ENCODE peak calls at places on chromosomes 12 and 14, in five cellular contexts. H is lower leg skin, U is uterus, S is IMR-90, K is NB4. A is an unnamed sample.

GRCh38 chr14:76495983-76496382 is 120.0 kb downstream of the ESRRB start:
- DNase-seq in K (no peak), S (no peak), U (no peak), H (no peak), A (no peak)

GRCh38 chr14:100894416-100894815 is 9.1 kb downstream of the RTL1 start:
- DNase-seq in S (no peak), K (no peak), H (peak), U (no peak), A (no peak)

GRCh38 chr12:6355491-6356373 is 13.9 kb upstream of the TNFRSF1A start:
- DNase-seq in K (no peak), U (no peak), H (no peak), S (no peak), A (no peak)

GRCh38 chr14:39435241-39435640 is 3.0 kb upstream of the FBXO33 start:
- DNase-seq in H (no peak), S (no peak), U (no peak), K (no peak), A (no peak)

GRCh38 chr14:65462411-65462810 is 49.9 kb downstream of the FUT8 start:
- DNase-seq in H (no peak), U (no peak), K (peak), S (peak), A (no peak)

GRCh38 chr12:101789171-101789570 is 41.6 kb downstream of the GNPTAB start:
- DNase-seq in H (no peak), K (no peak), U (no peak), S (no peak), A (no peak)

GRCh38 chr12:39499296-39499695 is 56.4 kb upstream of the KIF21A start:
- DNase-seq in U (no peak), K (no peak), H (no peak), S (no peak), A (no peak)

GRCh38 chr14:68085742-68086141 is 266.2 kb downstream of the RAD51B start:
- DNase-seq in H (no peak), S (no peak), K (no peak), U (no peak), A (no peak)

GRCh38 chr12:122336015-122336946 is 70.0 kb upstream of the VPS33A start:
- DNase-seq in H (peak), K (peak), S (peak), U (no peak), A (no peak)

GRCh38 chr12:69534389-69534822 is 50.9 kb upstream of the CCT2 start:
- DNase-seq in U (peak), S (peak), H (no peak), K (peak), A (no peak)

GRCh38 chr12:27780612-27781408 is 774 bp upstream of the MANSC4 start:
- DNase-seq in K (peak), S (peak), U (peak), H (peak), A (no peak)

GRCh38 chr12:22310276-22310675 is 24.2 kb downstream of the ST8SIA1 start:
- DNase-seq in K (no peak), S (no peak), H (no peak), U (no peak), A (no peak)

GRCh38 chr14:73239463-73240241 is 2.3 kb downstream of the PAPLN start:
- DNase-seq in H (peak), K (no peak), U (peak), S (peak), A (peak)

GRCh38 chr14:64636208-64636979 is 67.8 kb upstream of the PLEKHG3 start:
- DNase-seq in S (peak), K (peak), U (peak), H (peak), A (peak)

GRCh38 chr12:96985515-96986362 is 78.7 kb downstream of the NEDD1 start:
- DNase-seq in H (peak), U (no peak), K (peak), S (no peak), A (no peak)

GRCh38 chr12:128797119-128798118 is 26.3 kb downstream of the SLC15A4 start:
- DNase-seq in H (no peak), U (no peak), K (no peak), S (peak), A (no peak)

GRCh38 chr12:131039551-131039950 is 85.8 kb downstream of the ADGRD1 start:
- DNase-seq in H (no peak), S (no peak), K (no peak), U (no peak), A (peak)

GRCh38 chr14:24692382-24693352 is 58.7 kb upstream of the GZMB start:
- DNase-seq in U (no peak), K (peak), S (no peak), H (no peak), A (no peak)

GRCh38 chr14:89270439-89271227 is 146.4 kb downstream of the FOXN3 start:
- DNase-seq in U (no peak), S (no peak), K (no peak), H (no peak), A (no peak)

GRCh38 chr12:104353012-104353981 is 49.8 kb downstream of the EID3 start:
- DNase-seq in K (no peak), U (no peak), H (peak), S (no peak), A (no peak)

GRCh38 chr12:1533205-1533601 is 61.2 kb downstream of the FBXL14 start:
- DNase-seq in K (peak), U (no peak), H (peak), S (no peak), A (no peak)

GRCh38 chr12:108947097-108947496 is 67.2 kb downstream of the DAO start:
- DNase-seq in H (no peak), S (no peak), U (no peak), K (no peak), A (no peak)

GRCh38 chr12:124410354-124411175 is 115.7 kb downstream of the RFLNA start:
- DNase-seq in K (no peak), S (peak), H (no peak), U (no peak), A (no peak)

GRCh38 chr14:68679746-68680467 is 113.0 kb downstream of the ZFP36L1 start:
- DNase-seq in K (no peak), U (no peak), S (no peak), H (no peak), A (peak)

GRCh38 chr12:90984114-90984513 is 20.7 kb downstream of the EPYC start:
- DNase-seq in H (no peak), K (no peak), S (no peak), U (no peak), A (no peak)

GRCh38 chr12:113911971-113912760 is 54.0 kb downstream of the RBM19 start:
- DNase-seq in U (no peak), H (no peak), K (no peak), S (no peak), A (no peak)

GRCh38 chr14:59265808-59266207 is 77.3 kb downstream of the DAAM1 start:
- DNase-seq in S (no peak), H (no peak), U (no peak), K (no peak), A (no peak)

GRCh38 chr12:6961695-6962284 is 8.7 kb downstream of the PHB2 start:
- DNase-seq in K (peak), H (peak), U (peak), S (peak), A (no peak)

GRCh38 chr14:77823378-77823777 is 23.5 kb downstream of the ADCK1 start:
- DNase-seq in S (no peak), K (no peak), U (no peak), H (no peak), A (no peak)

GRCh38 chr14:99200654-99201005 is 71.4 kb downstream of the BCL11B start:
- DNase-seq in U (no peak), K (no peak), H (no peak), S (no peak), A (no peak)

GRCh38 chr12:115975411-115975810 is 302.1 kb downstream of the MED13L start:
- DNase-seq in U (no peak), S (no peak), K (no peak), H (no peak), A (no peak)

GRCh38 chr12:38587594-38587993 is 271.0 kb downstream of the ALG10B start:
- DNase-seq in H (no peak), K (no peak), U (no peak), S (no peak), A (no peak)

GRCh38 chr12:115341442-115341841 is 657.5 kb upstream of the TBX3 start:
- DNase-seq in H (peak), S (peak), K (no peak), U (peak), A (peak)

GRCh38 chr12:131948166-131948712 is 1.5 kb upstream of the EP400 start:
- DNase-seq in K (no peak), H (peak), U (no peak), S (no peak), A (no peak)

GRCh38 chr14:93195316-93195999 is 10.3 kb downstream of the LYSET start:
- DNase-seq in S (no peak), K (no peak), U (no peak), H (no peak), A (no peak)

GRCh38 chr12:49622501-49623141 is 740 bp upstream of the PRPF40B start:
- DNase-seq in K (peak), H (peak), U (peak), S (peak), A (no peak)

GRCh38 chr14:32201196-32201815 is 539 bp upstream of the RNU6-7 start:
- DNase-seq in H (peak), S (peak), K (peak), U (peak), A (peak)

DNA sequence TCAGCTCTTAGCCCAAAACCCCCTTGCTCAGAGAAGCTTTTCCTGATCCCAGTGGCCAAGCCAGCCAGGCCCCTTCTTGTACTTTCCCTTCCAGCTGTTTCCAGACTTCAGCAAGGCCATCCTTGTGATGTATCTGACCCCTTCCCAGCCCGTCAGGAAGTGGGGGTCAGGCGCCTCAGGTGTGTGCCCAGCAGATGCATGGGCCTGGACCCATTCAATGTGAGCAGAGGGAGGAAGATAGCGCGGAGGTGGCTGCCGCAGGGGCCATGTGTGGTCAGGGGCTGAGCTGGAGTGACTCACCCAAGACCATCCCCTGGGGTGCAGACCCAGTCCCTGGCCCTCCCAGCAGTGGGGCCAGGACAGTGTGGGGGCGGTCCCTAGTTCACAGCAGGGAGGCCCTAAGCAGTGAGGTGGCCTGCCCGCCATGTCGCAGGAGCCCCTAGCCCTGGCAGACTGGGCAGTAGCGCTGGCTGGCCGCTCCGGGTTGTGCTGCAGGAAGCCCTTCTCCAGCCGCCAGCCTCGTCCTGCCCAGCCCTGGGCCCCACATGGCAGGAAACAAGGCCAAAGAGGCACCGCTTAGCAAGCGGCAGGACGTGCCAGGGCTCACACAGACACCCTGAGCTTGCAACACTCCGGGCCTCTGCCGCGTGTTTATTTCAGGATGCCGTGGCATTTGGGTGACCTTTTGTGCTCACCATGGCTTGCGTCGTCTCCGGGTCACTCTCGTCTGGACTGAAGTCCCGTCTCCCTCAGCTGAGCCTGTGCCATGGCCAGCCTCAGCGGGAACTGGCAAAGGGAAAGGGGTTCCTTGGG is 12.0 kb downstream of the ADSS1 start:
- DNase-seq in U (peak), H (peak), S (peak), K (peak), A (peak)
- TF ChIP-seq POLR2A in U (no peak), H (no peak), S (no peak), K (peak), A (no peak)

DNA sequence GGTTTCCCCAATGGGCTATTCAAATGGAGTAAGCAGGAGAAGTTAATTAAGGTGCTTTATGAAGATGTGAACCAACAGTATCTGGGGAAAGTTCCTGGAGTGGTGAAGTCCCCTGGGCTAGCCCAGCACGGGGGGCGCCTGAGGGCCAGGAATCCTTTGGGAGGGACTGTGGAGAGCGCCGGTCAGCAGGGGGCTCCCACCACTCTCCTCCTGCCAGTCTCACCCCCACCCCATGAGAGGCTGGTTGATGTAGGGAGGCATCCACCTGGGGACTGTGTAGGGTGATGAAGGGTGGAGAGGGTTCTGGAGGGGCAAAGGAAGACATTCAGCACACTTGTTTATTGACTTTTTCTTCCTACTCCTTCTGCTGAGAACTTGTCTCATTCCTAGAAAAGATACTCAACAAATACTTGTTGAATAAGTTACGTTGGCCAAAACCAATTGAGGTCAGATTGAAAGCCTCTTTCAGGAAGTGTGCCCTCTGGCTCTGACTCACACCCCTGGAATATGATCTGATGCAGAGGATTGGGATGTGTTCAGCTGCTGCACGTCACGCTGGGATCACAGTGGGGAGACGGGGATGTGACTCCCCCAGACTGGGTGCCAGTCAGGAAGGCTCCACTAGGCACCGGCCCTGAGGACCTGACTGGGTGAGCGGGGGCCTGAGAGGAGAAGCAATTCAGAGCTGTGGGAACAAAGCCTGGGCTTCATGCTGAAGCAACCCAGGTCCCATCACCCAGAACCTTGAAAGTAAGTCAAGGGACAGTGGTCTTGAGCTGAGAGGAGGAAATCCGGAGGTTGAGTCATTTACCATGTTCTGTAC is 4.2 kb downstream of the CEBPE start:
- DNase-seq in S (peak), K (peak), H (peak), U (no peak), A (no peak)
- TF ChIP-seq POLR2A in S (peak), K (no peak), H (no peak), U (no peak), A (no peak)

DNA sequence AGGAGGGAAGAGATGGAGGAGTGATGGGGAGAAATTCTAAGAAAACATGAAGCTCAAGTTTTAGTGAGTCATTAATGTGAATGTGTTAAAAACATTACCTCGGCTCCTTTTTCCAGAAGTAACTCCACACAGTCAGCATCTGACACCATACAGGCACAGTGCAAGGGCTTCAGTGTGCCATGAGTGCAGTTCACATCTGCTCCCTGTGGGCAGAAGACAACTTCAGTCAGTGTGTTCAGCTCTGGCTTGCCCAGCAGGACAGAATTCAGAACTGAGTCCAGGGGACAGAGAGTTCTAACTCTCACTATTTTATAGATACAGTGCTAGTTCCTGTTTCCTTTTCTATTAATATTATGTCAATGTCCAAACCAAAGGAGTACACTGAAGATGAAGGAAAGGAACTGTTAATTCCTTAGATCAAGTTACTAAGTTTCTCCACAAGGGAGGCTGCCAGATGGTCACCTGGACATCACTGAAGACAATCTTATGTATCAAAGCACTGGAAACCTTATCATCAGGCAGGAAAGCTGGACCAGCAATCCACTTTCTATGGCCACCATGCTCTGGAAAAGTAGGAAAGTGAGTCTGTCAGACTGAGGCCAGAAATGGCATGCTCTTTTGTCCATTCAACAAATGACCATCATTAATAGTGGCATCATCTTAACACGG is 6.1 kb downstream of the ASB8 start:
- DNase-seq in H (no peak), S (no peak), K (no peak), U (no peak), A (no peak)
- TF ChIP-seq POLR2A in H (no peak), S (no peak), K (no peak), U (no peak), A (no peak)

DNA sequence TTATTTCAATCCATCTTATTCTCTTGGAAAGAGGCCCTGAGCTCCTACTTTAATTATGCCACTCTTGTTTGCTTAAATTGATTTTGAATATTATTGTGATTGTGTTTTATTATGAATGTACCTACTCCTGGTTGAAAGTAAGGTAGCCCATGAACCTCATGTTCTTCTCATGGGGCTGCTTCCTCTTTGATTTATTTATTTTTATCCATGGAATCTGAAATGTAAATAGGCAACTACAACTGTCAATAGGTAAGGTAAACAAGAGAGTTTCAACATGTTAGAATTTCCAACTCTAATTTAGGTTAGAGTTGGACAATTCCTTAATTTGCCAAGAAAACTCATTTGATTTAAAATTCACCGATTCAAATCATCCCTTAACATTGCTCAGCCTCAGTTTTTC is 16.2 kb downstream of the TPH2 start:
- DNase-seq in K (no peak), U (no peak), S (no peak), H (no peak), A (no peak)
- TF ChIP-seq POLR2A in K (no peak), U (no peak), S (no peak), H (no peak), A (no peak)